ENCODE peak calls at places on chromosomes 16 and 17, in four cellular contexts. M is GM12878, K is HepG2, E is H1. X is an unnamed sample.
A peak's percentile ranks its signal among the peaks of the same experiment; 100 is the strongest.

GRCh38 chr16:4614571-4615388 is at the start of gene UBALD1:
- DNase-seq in E (peak; percentile 88), K (peak; percentile 87), M (peak; percentile 48), X (peak; percentile 68)

GRCh38 chr16:22813946-22814325 is at the start of gene HS3ST2:
- DNase-seq in M (no peak), E (peak; percentile 83), K (no peak), X (peak; percentile 81)

GRCh38 chr16:48617711-48618148 is 7.8 kb upstream of the N4BP1 start:
- DNase-seq in M (no peak), E (no peak), K (no peak), X (no peak)

GRCh38 chr16:78897299-78897698 is 703.2 kb downstream of the MAF start:
- DNase-seq in M (no peak), K (no peak), E (no peak), X (no peak)

GRCh38 chr17:6427284-6427781 is 7.6 kb downstream of the AIPL1 start:
- DNase-seq in M (peak; percentile 23), E (no peak), K (no peak), X (no peak)

GRCh38 chr16:29710227-29711219 is 31.5 kb downstream of the QPRT start:
- DNase-seq in E (no peak), M (no peak), K (peak; percentile 75), X (no peak)

GRCh38 chr16:81575307-81575706 is 130.7 kb downstream of the CMIP start:
- DNase-seq in M (no peak), E (no peak), K (peak; percentile 73), X (no peak)

GRCh38 chr17:40091691-40092397 is 8.5 kb downstream of the NR1D1 start:
- DNase-seq in E (no peak), M (no peak), K (no peak), X (no peak)

GRCh38 chr16:51753382-51753781 is 602.3 kb upstream of the SALL1 start:
- DNase-seq in E (no peak), K (no peak), M (no peak), X (no peak)

GRCh38 chr17:9522074-9522473 is 53.5 kb downstream of the STX8 start:
- DNase-seq in M (no peak), E (no peak), K (peak; percentile 44), X (no peak)

GRCh38 chr17:75010683-75011406 is 1.6 kb upstream of the MRPL58 start:
- DNase-seq in M (no peak), E (no peak), K (peak; percentile 68), X (no peak)

GRCh38 chr16:49014300-49015188 is 267.1 kb downstream of the CBLN1 start:
- DNase-seq in M (no peak), K (no peak), E (no peak), X (no peak)

GRCh38 chr16:87380875-87381274 is 2.7 kb downstream of the FBXO31 start:
- DNase-seq in M (peak; percentile 19), K (peak; percentile 67), E (no peak), X (no peak)

GRCh38 chr16:50781518-50781917 is 39.6 kb downstream of the CYLD start:
- DNase-seq in E (no peak), M (no peak), K (no peak), X (no peak)

GRCh38 chr17:13420294-13421277 is 181.1 kb downstream of the HS3ST3A1 start:
- DNase-seq in K (peak; percentile 86), E (no peak), M (no peak), X (no peak)

GRCh38 chr17:75889454-75889853 is 7.3 kb downstream of the TRIM65 start:
- DNase-seq in K (no peak), E (no peak), M (no peak), X (no peak)

GRCh38 chr17:83057793-83058477 is 21.5 kb upstream of the METRNL start:
- DNase-seq in M (no peak), K (no peak), E (no peak), X (no peak)

GRCh38 chr17:47844814-47845453 is 3.9 kb upstream of the SCRN2 start:
- DNase-seq in E (no peak), M (no peak), K (no peak), X (no peak)

GRCh38 chr16:2904922-2905240 is 6.8 kb upstream of the FLYWCH1 start:
- DNase-seq in M (no peak), E (no peak), K (no peak), X (no peak)

GRCh38 chr16:5615868-5616642 is 518.5 kb upstream of the EEF2KMT start:
- DNase-seq in E (peak; percentile 88), M (no peak), K (peak; percentile 35), X (peak; percentile 77)

GRCh38 chr17:80192268-80192667 is 22.4 kb downstream of the CARD14 start:
- DNase-seq in M (no peak), K (peak; percentile 53), E (no peak), X (no peak)

GRCh38 chr16:49932943-49933342 is 77.0 kb upstream of the ZNF423 start:
- DNase-seq in M (no peak), K (no peak), E (no peak), X (no peak)

GRCh38 chr17:49523706-49524472 is 28.8 kb downstream of the NGFR start:
- DNase-seq in E (peak; percentile 45), M (no peak), K (no peak), X (no peak)

GRCh38 chr17:77313831-77314230 is 173.1 kb downstream of the SEC14L1 start:
- DNase-seq in K (no peak), M (no peak), E (no peak), X (no peak)

GRCh38 chr16:3013491-3013951 is 798 bp downstream of the CLDN9 start:
- DNase-seq in E (no peak), K (no peak), M (no peak), X (no peak)

GRCh38 chr17:62791235-62792121 is 16.6 kb downstream of the MARCHF10 start:
- DNase-seq in M (no peak), E (no peak), K (no peak), X (no peak)

GRCh38 chr16:73853968-73854367 is 442.6 kb upstream of the PSMD7 start:
- DNase-seq in M (no peak), E (no peak), K (no peak), X (no peak)

GRCh38 chr16:726438-727290 is at the start of the genes CCDC78 and HAGHL:
- DNase-seq in E (peak; percentile 91), M (no peak), K (no peak), X (peak; percentile 62)

GRCh38 chr17:66807182-66807581 is 27.7 kb upstream of the CACNG5 start:
- DNase-seq in K (no peak), M (no peak), E (no peak), X (no peak)

GRCh38 chr17:70774339-70775110 is 605.2 kb downstream of the KCNJ2 start:
- DNase-seq in K (no peak), M (no peak), E (no peak), X (no peak)

GRCh38 chr17:16439867-16440351 is 24.5 kb downstream of the TRPV2 start:
- DNase-seq in K (no peak), E (no peak), M (no peak), X (no peak)

DNA sequence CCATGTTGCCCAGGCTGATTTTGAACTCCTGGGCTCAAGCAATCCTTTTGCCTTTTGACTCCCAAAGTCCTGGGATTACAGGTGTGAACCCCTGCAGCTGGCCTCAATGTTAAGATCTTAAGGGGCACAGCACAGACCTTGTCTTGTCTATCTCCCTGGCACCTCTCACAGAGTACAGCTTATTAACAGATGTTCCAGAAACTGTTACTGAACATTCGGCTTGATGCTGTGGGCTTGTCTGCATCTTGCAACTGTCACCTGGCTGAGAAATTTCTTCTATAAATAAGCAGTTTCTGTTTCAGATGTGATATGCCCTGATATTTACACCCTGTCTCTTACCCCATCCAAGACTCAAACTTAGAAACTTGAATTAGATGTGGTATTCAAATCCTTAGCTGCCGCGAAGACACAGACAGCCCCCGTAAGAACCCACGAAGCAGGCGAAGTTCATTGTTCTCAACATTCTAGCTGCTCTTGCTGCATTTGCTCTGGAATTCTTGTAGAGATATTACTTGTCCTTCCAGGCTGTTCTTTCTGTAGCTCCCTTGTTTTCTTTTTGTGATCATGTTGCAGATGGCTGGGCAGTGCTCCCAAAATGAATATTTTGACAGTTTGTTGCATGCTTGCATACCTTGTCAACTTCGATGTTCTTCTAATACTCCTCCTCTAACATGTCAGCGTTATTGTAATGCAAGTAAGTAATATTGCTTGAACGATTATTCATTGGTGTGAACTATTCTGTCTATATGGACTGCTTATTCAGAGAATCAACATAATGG is at the start of gene TNFRSF17:
- DNase-seq in K (no peak), E (no peak), M (peak; percentile 94), X (no peak)
- TF ChIP-seq SUZ12 in K (no peak), E (no peak), M (no peak), X (no peak)

DNA sequence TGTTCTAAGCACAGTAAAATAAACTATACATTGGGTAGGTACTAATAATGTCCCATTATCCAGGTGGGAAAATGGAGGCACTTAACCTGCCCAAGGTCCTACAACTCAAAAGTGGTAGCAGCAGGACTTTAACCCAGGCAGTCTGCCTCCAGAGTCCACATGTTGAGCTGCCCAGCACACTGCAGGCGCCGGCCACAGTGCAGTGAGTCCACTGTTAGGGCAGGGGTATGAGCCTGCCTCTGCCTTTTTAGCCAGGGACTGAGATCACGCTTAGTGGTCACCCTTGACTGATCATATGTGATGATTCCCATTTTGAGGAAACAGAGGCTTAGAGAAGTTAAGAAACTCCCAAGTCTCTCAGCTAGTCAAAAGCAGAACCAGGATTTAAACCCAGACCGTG is 8.4 kb downstream of the CES1 start:
- DNase-seq in K (no peak), E (no peak), M (no peak), X (no peak)
- H3K4me1 ChIP-seq in K (no peaks in the 10 kb centered on the region), E (no peaks in the 10 kb centered on the region), M (no peaks in the 10 kb centered on the region), X (no peaks in the 10 kb centered on the region)

GRCh38 chr16:70789231-70789926 is 11.6 kb downstream of the VAC14 start:
- DNase-seq in M (no peak), K (no peak), E (peak; percentile 60), X (no peak)

GRCh38 chr16:70786020-70786419 is 14.9 kb downstream of the VAC14 start:
- DNase-seq in E (no peak), M (no peak), K (no peak), X (no peak)

GRCh38 chr16:70789927-70790447 is 11.0 kb downstream of the VAC14 start:
- DNase-seq in E (no peak), K (no peak), M (no peak), X (no peak)

GRCh38 chr16:70790815-70791214 is 10.1 kb downstream of the VAC14 start:
- DNase-seq in K (no peak), E (no peak), M (no peak), X (no peak)

DNA sequence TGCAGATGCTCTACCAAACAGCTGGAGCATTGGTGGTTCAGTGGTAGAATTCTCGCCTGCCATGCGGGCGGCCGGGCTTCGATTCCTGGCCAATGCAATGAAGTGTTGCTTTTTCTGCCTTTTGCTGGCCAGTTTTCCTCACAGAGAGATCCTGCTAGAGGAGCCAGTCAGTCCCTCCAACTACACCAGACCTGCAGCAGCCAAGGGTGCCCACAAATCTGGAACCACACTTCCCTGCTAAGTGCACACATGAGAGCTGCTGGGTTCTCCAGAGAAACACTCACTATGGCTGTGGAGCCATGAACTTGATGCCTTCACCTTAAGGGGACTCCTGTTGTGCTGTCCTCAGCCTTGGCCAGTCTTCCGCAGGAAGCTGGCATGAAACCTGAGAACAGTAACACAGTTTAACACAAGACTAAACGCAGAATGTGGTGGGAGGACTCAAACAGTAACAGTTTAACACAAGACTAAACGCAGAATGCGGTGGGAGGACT is 12.2 kb downstream of the VAC14 start:
- DNase-seq in M (no peak), K (no peak), E (no peak), X (no peak)
- H3K9ac ChIP-seq in M (no peak overlapping the region), K (no peak overlapping the region), E (no peak overlapping the region), X (no peak overlapping the region)

DNA sequence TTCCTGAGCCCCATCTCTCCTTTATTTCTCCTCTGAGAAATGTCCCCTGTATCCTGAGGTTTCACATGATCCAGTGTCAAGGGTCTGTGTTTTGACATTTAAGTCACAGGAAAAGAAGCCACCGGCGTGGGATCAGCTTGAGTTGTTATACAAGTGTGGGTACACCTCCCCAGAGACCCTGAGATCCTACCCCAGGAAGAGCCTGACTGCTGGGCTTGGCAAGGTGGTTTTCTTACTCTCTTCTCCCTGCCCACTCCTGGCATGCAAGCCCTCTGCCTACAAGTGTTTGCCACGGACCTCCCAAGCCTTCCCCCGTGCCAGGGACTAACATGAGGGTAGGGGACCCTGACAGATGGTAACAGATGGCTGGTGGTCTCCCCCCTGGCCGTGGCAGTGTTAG is 2.8 kb upstream of the ARHGAP27 start:
- DNase-seq in E (no peak), K (no peak), M (no peak), X (no peak)
- TF ChIP-seq SUZ12 in E (no peak), K (no peak), M (no peak), X (no peak)